ENCODE peak calls at places on chromosomes 11 and 22, in seven cellular contexts. E is NCI-H774; B is stimulated activated naive CD8-positive, alpha-beta T cell treated with anti-CD3 and anti-CD28 coated beads, Interleukin-15, amount 100 ng/mL, for 72 hours; W is GDM1; X is HEK293T; Z is T-helper 1 cell; Y is Caco-2. I is an unnamed sample.

GRCh38 chr11:74672956-74673895 is 58.0 kb downstream of the CHRDL2 start:
- DNase-seq in E (no peak), B (no peak), W (no peak), X (no peak), Z (no peak), Y (no peak), I (no peak)

GRCh38 chr11:32434387-32435151 is 770 bp downstream of the WT1 start:
- DNase-seq in E (no peak), B (no peak), W (peak; percentile 50), X (peak; percentile 61), Z (no peak), Y (peak; percentile 58), I (peak; percentile 88)

GRCh38 chr11:119684361-119685072 is 44.5 kb downstream of the NECTIN1 start:
- DNase-seq in E (no peak), B (no peak), W (no peak), X (no peak), Z (no peak), Y (no peak), I (no peak)

GRCh38 chr11:118699508-118700220 is 20.2 kb upstream of the TREH start:
- DNase-seq in E (no peak), B (no peak), W (no peak), X (no peak), Z (peak; percentile 70), Y (no peak), I (no peak)

GRCh38 chr11:121444508-121444907 is 7.6 kb upstream of the SORL1 start:
- DNase-seq in E (no peak), B (no peak), W (no peak), X (no peak), Z (no peak), Y (no peak), I (no peak)

GRCh38 chr11:3095712-3096361 is 38.6 kb upstream of the CARS1 start:
- DNase-seq in E (no peak), B (no peak), W (no peak), X (no peak), Z (no peak), Y (no peak), I (no peak)

GRCh38 chr11:119352857-119353260 is 6.4 kb upstream of the MFRP start:
- DNase-seq in E (peak; percentile 87), B (no peak), W (no peak), X (no peak), Z (no peak), Y (no peak), I (no peak)

GRCh38 chr22:46931414-46931813 is 169.0 kb downstream of the TBC1D22A start:
- DNase-seq in E (no peak), B (no peak), W (no peak), X (no peak), Z (no peak), Y (no peak), I (peak; percentile 12)

I was measured in Kasumi-1.